ENCODE peak calls at places on chromosomes 6 and 20, in nine cellular contexts. D is GOT3; W is T-helper 22 cell; X is RPMI8226; T is HTR-8/SVneo; M is stimulated activated CD8-positive, alpha-beta memory T cell treated with anti-CD3 and anti-CD28 coated beads, Interleukin-12 subunit alpha, Interleukin-12 subunit beta, amount 100 ng/mL, for 4 hours; A is NCI-H1436 treated with DMSO at 0.1 percent for 48 hours; Y is NCI-H446 treated with DMSO at 0.1 percent for 48 hours; V is sciatic nerve. H is an unnamed sample.

GRCh38 chr6:140817176-140817575 is 1315.5 kb upstream of the GJE1 start:
- DNase-seq in D (no peak), W (no peak), X (no peak), T (no peak), M (no peak), A (no peak), Y (no peak), V (no peak), H (no peak)

GRCh38 chr20:9945406-9945805 is 89.4 kb upstream of the ANKEF1 start:
- DNase-seq in D (no peak), W (no peak), X (no peak), T (no peak), M (no peak), A (no peak), Y (no peak), V (no peak), H (no peak)

GRCh38 chr20:33689973-33690372 is 3.8 kb upstream of the E2F1 start:
- DNase-seq in D (no peak), W (peak), X (no peak), T (peak), M (peak), A (no peak), Y (no peak), V (no peak), H (no peak)

GRCh38 chr20:41142914-41143313 is 5.6 kb downstream of the PLCG1 start:
- DNase-seq in D (no peak), W (peak), X (no peak), T (no peak), M (no peak), A (no peak), Y (no peak), V (no peak), H (no peak)

GRCh38 chr20:23311932-23312331 is 38.7 kb upstream of the NXT1 start:
- DNase-seq in D (no peak), W (no peak), X (no peak), T (no peak), M (no peak), A (no peak), Y (no peak), V (no peak), H (no peak)

GRCh38 chr6:108541843-108542795 is 18.6 kb upstream of the FOXO3 start:
- DNase-seq in D (no peak), W (peak), X (peak), T (no peak), M (peak), A (peak), Y (peak), V (peak), H (peak)

GRCh38 chr6:43848992-43849391 is 79.0 kb downstream of the VEGFA start:
- DNase-seq in D (no peak), W (no peak), X (no peak), T (no peak), M (no peak), A (no peak), Y (no peak), V (no peak), H (no peak)

GRCh38 chr6:82906951-82907350 is 158.7 kb downstream of the UBE3D start:
- DNase-seq in D (no peak), W (no peak), X (no peak), T (peak), M (no peak), A (no peak), Y (no peak), V (no peak), H (peak)

GRCh38 chr20:64188682-64189529 is 24.7 kb downstream of the MYT1 start:
- DNase-seq in D (no peak), W (no peak), X (peak), T (no peak), M (no peak), A (peak), Y (no peak), V (no peak), H (no peak)

GRCh38 chr20:44074252-44075151 is 112.5 kb downstream of the JPH2 start:
- DNase-seq in D (no peak), W (no peak), X (no peak), T (no peak), M (no peak), A (no peak), Y (no peak), V (peak), H (peak)

GRCh38 chr6:2744778-2745177 is 5.9 kb downstream of the MYLK4 start:
- DNase-seq in D (no peak), W (no peak), X (no peak), T (no peak), M (no peak), A (no peak), Y (no peak), V (no peak), H (no peak)

H was measured in AG08396.